ENCODE peak calls at places on chromosome 3, in six cellular contexts. S is heart left ventricle, F is GM12878, T is uterus, W is stomach, P is transverse colon. I is an unnamed sample.

GRCh38 chr3:190780524-190780923 is 82.0 kb downstream of the GMNC start:
- DNase-seq in S (no peak), F (no peak), T (no peak), W (no peak), P (no peak), I (no peak)

GRCh38 chr3:129605593-129606521 is 619 bp downstream of the PLXND1 start:
- DNase-seq in S (no peak), F (no peak), T (peak; percentile 65), W (peak; percentile 50), P (no peak), I (peak; percentile 32)

GRCh38 chr3:172305552-172305951 is 142.7 kb downstream of the GHSR start:
- DNase-seq in S (no peak), F (no peak), T (no peak), W (no peak), P (peak; percentile 53), I (no peak)

GRCh38 chr3:158777171-158777873 is 24.5 kb upstream of the MFSD1 start:
- DNase-seq in S (no peak), F (no peak), T (no peak), W (no peak), P (no peak), I (no peak)

GRCh38 chr3:184377374-184377773 is 633 bp downstream of the THPO start:
- DNase-seq in S (no peak), F (no peak), T (no peak), W (no peak), P (no peak), I (no peak)

GRCh38 chr3:8319935-8320634 is 181.5 kb upstream of the LMCD1 start:
- DNase-seq in S (no peak), F (no peak), T (no peak), W (no peak), P (no peak), I (no peak)

GRCh38 chr3:152405915-152406802 is 137.4 kb downstream of the MBNL1 start:
- DNase-seq in S (no peak), F (no peak), T (no peak), W (no peak), P (no peak), I (no peak)

GRCh38 chr3:7651213-7651612 is 790.3 kb downstream of the GRM7 start:
- DNase-seq in S (no peak), F (no peak), T (no peak), W (no peak), P (no peak), I (no peak)

GRCh38 chr3:49629866-49630265 is 44.3 kb upstream of the APEH start:
- DNase-seq in S (no peak), F (no peak), T (no peak), W (no peak), P (no peak), I (no peak)

GRCh38 chr3:71581451-71581980 is 2.0 kb downstream of the FOXP1 start:
- DNase-seq in S (peak; percentile 40), F (no peak), T (peak; percentile 33), W (peak; percentile 42), P (peak; percentile 40), I (no peak)

GRCh38 chr3:138781012-138781470 is 53.7 kb downstream of the PIK3CB start:
- DNase-seq in S (no peak), F (no peak), T (no peak), W (peak; percentile 29), P (no peak), I (no peak)

GRCh38 chr3:46076606-46077005 is 49.3 kb upstream of the XCR1 start:
- DNase-seq in S (no peak), F (no peak), T (no peak), W (no peak), P (no peak), I (no peak)

GRCh38 chr3:119950666-119951325 is 143.5 kb downstream of the GSK3B start:
- DNase-seq in S (no peak), F (no peak), T (no peak), W (no peak), P (no peak), I (no peak)

GRCh38 chr3:126606021-126606420 is 47.3 kb upstream of the C3orf22 start:
- DNase-seq in S (no peak), F (no peak), T (no peak), W (no peak), P (no peak), I (no peak)

GRCh38 chr3:48695113-48695753 is 9.5 kb upstream of the NCKIPSD start:
- DNase-seq in S (peak; percentile 67), F (no peak), T (peak; percentile 81), W (peak; percentile 34), P (peak; percentile 56), I (peak; percentile 68)

GRCh38 chr3:52092891-52093290 is 36.5 kb upstream of the DUSP7 start:
- DNase-seq in S (no peak), F (no peak), T (no peak), W (no peak), P (no peak), I (no peak)

GRCh38 chr3:66499881-66500574 is 794 bp downstream of the LRIG1 start:
- DNase-seq in S (peak; percentile 37), F (no peak), T (peak; percentile 35), W (peak; percentile 34), P (peak; percentile 38), I (no peak)

GRCh38 chr3:195194559-195195161 is 76.3 kb downstream of the XXYLT1 start:
- DNase-seq in S (no peak), F (no peak), T (no peak), W (no peak), P (no peak), I (no peak)

GRCh38 chr3:132682201-132682600 is 22.1 kb downstream of the UBA5 start:
- DNase-seq in S (no peak), F (no peak), T (no peak), W (no peak), P (no peak), I (no peak)

GRCh38 chr3:138036572-138036971 is 26.6 kb downstream of the CLDN18 start:
- DNase-seq in S (no peak), F (peak; percentile 41), T (no peak), W (no peak), P (no peak), I (no peak)

GRCh38 chr3:190892328-190893011 is 30.0 kb upstream of the GMNC start:
- DNase-seq in S (no peak), F (no peak), T (no peak), W (no peak), P (no peak), I (no peak)

GRCh38 chr3:169764164-169764452 is 752 bp downstream of the TERC start:
- DNase-seq in S (no peak), F (peak; percentile 41), T (no peak), W (no peak), P (no peak), I (no peak)

GRCh38 chr3:192372627-192373026 is 354.7 kb downstream of the FGF12 start:
- DNase-seq in S (no peak), F (no peak), T (no peak), W (no peak), P (no peak), I (no peak)

GRCh38 chr3:64188810-64189560 is 36.3 kb downstream of the PRICKLE2 start:
- DNase-seq in S (peak; percentile 41), F (no peak), T (peak; percentile 55), W (no peak), P (no peak), I (no peak)

GRCh38 chr3:196650740-196651311 is 11.3 kb downstream of the NRROS start:
- DNase-seq in S (peak; percentile 55), F (no peak), T (peak; percentile 33), W (peak; percentile 39), P (no peak), I (no peak)

GRCh38 chr3:25663324-25664065 is 1.2 kb downstream of the TOP2B start:
- DNase-seq in S (no peak), F (no peak), T (no peak), W (no peak), P (peak; percentile 27), I (no peak)

GRCh38 chr3:155197786-155198185 is 95.7 kb downstream of the STRIT1 start:
- DNase-seq in S (no peak), F (no peak), T (no peak), W (no peak), P (no peak), I (no peak)

GRCh38 chr3:56219894-56220805 is 248.1 kb downstream of the ERC2 start:
- DNase-seq in S (no peak), F (no peak), T (no peak), W (no peak), P (no peak), I (no peak)

GRCh38 chr3:142270407-142270806 is 45.0 kb upstream of the GK5 start:
- DNase-seq in S (no peak), F (no peak), T (no peak), W (no peak), P (no peak), I (no peak)

GRCh38 chr3:184880616-184881015 is 68.7 kb downstream of the VPS8 start:
- DNase-seq in S (no peak), F (no peak), T (no peak), W (no peak), P (no peak), I (no peak)

DNA sequence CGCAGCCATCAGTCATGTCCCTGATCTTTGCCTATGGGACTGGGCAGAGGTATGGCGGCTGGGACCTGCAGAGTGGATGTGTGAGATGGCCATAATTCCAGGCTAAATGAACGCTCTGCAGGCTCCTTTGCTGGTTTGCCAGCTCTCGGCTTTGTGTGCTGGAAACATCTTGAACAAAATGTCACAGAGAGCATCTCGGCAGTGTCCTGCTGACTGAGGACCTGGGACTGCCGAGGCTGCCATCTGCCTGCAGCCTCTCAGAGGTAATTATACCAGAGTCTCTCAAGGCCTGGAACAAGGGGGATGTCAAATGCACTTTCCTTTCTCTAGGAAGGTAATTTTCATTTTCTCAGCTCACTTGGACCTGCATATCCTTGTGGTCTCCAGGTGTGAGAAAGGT is 354.2 kb downstream of the PDCD6IP start:
- DNase-seq in S (no peak), F (no peak), T (no peak), W (no peak), P (no peak), I (no peak)
- TF ChIP-seq POLR2A in S (no peak), F (no peak), T (no peak), W (no peak), P (no peak), I (no peak)

GRCh38 chr3:113441051-113441770 is at the start of gene CFAP44:
- DNase-seq in S (peak; percentile 68), F (no peak), T (peak; percentile 86), W (peak; percentile 46), P (peak; percentile 62), I (peak; percentile 33)
- H3K27ac ChIP-seq in S (no peak within 1 kb of the TSS), F (no peak within 1 kb of the TSS), T (no peak within 1 kb of the TSS), W (no peak within 1 kb of the TSS), P (no peak within 1 kb of the TSS), I (no peak within 1 kb of the TSS)

DNA sequence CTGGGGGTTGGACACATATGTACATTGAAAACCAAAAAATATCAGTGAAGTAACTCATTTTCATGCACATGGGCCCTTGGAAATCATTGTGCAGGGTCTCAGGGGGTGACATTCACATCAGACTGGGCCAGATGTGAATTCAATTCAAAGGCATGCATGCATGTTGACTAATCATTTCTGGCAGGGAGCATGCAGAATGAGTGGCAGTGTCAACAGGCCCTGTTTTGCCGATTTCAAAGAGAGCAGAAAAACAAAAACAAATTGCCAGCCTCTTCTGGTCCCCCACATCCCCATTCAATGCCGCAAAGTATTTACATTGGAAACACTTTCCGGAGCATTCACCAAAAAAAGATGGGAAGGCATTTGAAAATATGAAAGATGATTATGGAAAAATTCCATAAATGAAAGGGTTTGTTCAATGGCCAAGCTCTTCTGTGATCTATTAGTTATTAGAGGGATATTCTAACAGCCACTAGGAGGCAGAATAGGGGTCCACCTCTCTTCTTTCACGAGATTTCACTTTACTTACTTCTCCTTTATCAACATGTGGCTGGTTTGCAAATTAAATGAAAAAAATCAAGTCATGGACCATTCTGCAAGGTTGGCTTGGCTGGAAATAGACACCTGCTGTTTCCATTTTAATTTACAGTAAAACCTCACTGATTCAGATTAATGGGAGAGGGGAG is 119.9 kb upstream of the FEZF2 start:
- DNase-seq in S (no peak), F (no peak), T (no peak), W (no peak), P (no peak), I (no peak)
- TF ChIP-seq POLR2A in S (no peak), F (no peak), T (no peak), W (no peak), P (no peak), I (no peak)

GRCh38 chr3:186902713-186903112 is 27.6 kb upstream of the ST6GAL1 start:
- DNase-seq in S (no peak), F (no peak), T (no peak), W (no peak), P (no peak), I (no peak)
- H3K27ac ChIP-seq in S (no peak overlapping the region), F (no peak overlapping the region), T (no peak overlapping the region), W (no peak overlapping the region), P (no peak overlapping the region), I (no peak overlapping the region)